ENCODE peak calls at places on chromosomes 5 and 9, in seven cellular contexts. V, L, D, E, U, M and Z are unnamed samples.

GRCh38 chr5:127298623-127299022 is 8.0 kb downstream of the MEGF10 start:
- DNase-seq in M (no peak), V (no peak), L (no peak), E (no peak), D (no peak), U (no peak), Z (peak)

GRCh38 chr5:39469173-39469572 is 44.4 kb upstream of the DAB2 start:
- DNase-seq in V (no peak), M (no peak), D (no peak), L (no peak), E (no peak), U (no peak), Z (no peak)

GRCh38 chr9:110089681-110090370 is 118.1 kb downstream of the C9orf152 start:
- DNase-seq in L (no peak), U (no peak), E (no peak), V (no peak), D (no peak), M (no peak), Z (no peak)

GRCh38 chr9:4306066-4306787 is 6.4 kb upstream of the GLIS3 start:
- DNase-seq in V (no peak), L (no peak), U (no peak), M (no peak), E (no peak), D (no peak), Z (peak)

GRCh38 chr5:178249191-178249989 is 16.8 kb upstream of the PHYKPL start:
- DNase-seq in M (no peak), L (no peak), V (no peak), D (no peak), E (no peak), U (no peak), Z (no peak)

GRCh38 chr9:126411225-126411947 is 84.8 kb downstream of the MVB12B start:
- DNase-seq in M (no peak), D (no peak), U (no peak), V (no peak), E (no peak), L (no peak), Z (no peak)

GRCh38 chr9:136284951-136285350 is 18.9 kb downstream of the CCDC187 start:
- DNase-seq in V (no peak), L (no peak), E (no peak), U (no peak), M (no peak), D (no peak), Z (no peak)

GRCh38 chr5:159061834-159062530 is 37.7 kb downstream of the EBF1 start:
- DNase-seq in U (no peak), V (no peak), L (no peak), M (no peak), E (no peak), D (no peak), Z (no peak)

GRCh38 chr5:120604898-120605297 is 140.8 kb downstream of the PRR16 start:
- DNase-seq in U (no peak), V (peak), D (no peak), M (no peak), E (peak), L (no peak), Z (no peak)

GRCh38 chr9:98795970-98796363 is 388 bp downstream of the ANKS6 start:
- DNase-seq in U (peak), V (no peak), E (no peak), D (no peak), M (peak), L (no peak), Z (no peak)

GRCh38 chr5:90142531-90142930 is 267.0 kb downstream of the CETN3 start:
- DNase-seq in D (no peak), L (no peak), V (no peak), E (no peak), U (no peak), M (no peak), Z (no peak)

GRCh38 chr9:95000821-95001220 is 274.3 kb downstream of the AOPEP start:
- DNase-seq in E (no peak), M (no peak), V (no peak), D (no peak), L (no peak), U (no peak), Z (no peak)
- TF ChIP-seq POLR2A in E (no peak), M (no peak), V (no peak), D (no peak), L (no peak), U (no peak), Z (no peak)

DNA sequence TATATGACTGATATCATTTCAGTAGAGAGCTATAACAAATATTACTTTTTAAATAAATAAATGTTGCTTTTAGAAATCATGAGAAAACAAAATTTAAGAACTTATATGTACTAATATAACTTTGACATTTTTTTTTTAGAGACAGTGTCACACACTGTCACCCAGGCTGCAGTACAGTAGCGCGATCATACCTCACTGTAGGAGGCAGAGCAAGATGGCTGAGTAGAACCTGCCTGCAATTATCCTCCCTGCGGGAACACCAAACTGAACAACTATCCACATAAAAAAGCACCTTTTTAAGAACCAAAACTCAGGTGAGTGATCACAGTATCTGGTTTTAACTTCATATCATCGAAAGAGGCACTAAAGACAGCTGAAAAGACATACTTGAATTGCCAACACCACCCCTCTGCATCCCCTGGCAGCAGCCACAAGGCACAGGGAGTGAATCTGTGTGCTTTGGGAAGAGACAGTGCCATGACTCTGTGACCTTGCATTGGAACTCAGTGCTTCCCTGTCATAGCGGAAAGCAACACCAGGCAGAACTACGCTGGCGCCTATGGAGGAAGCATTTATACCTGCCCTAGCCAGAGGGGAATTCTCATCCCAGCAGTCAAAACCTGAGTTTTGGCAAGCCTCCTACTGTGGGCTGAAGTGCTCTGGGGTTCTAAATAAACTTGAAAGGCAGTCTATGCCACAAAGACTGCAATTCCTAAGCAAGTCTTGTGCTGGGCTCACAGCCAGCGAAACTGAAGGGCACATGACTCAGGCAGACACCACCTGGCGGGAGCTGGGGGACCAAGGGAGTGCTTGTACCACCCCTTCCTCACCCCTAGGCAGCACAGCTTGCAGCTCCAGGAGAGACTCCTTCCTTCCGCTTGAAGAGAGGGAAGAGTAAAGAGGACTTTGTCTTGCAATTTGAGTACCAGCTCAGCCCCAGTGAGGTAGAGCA is 142.7 kb downstream of the FBXL17 start:
- DNase-seq in E (peak), M (no peak), D (no peak), U (no peak), V (no peak), L (no peak), Z (no peak)
- TF ChIP-seq CTCF in E (no peak), M (no peak), D (no peak), U (no peak), V (no peak), L (no peak), Z (no peak)

DNA sequence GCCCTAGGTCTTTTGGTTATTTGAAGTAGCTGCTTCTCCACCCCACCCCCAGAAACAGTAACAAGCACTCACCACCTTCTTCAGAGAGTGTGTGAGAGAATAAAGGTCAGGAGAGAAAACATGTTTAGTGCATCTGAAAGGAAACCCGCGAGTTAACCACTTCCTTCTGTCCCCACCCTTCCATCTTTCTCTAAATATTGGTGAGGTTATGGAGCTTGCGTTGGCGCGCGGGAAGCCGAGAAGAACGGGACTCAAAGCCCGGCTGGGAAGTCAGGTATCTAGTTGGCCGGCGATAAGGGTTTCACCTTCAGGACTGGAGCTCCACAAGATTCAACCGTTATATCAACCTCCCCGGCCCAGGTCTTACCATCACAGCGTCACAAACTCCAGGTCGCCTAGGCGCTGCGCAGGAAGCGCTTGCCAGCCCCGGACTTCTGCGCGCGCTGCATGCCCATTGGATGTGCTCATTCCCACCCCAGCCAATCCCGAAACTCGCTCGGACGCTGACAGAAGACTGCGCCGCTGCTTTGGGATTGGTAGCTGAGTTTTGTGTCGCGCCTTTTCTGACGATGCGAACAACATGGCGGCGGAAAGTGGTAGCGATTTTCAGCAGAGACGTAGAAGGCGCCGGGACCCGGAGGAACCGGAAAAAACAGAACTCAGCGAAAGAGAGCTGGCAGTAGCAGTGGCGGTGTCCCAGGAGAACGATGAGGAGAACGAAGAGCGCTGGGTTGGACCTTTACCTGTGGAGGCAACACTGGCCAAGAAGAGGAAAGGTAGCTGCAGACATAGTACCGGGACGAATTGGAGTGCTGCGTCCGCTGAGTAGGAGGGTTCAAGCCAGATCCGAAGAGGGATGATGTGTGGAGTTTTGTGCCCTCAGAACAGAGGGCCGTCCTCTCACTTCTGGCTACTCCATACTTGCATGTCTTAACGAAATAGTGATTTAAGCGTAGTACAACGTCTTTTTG is at the start of the genes CENPK and PPWD1:
- DNase-seq in L (peak), M (peak), U (peak), E (peak), D (peak), V (peak), Z (peak)
- TF ChIP-seq POLR2A in L (no peak), M (no peak), U (no peak), E (peak), D (no peak), V (peak), Z (peak)

DNA sequence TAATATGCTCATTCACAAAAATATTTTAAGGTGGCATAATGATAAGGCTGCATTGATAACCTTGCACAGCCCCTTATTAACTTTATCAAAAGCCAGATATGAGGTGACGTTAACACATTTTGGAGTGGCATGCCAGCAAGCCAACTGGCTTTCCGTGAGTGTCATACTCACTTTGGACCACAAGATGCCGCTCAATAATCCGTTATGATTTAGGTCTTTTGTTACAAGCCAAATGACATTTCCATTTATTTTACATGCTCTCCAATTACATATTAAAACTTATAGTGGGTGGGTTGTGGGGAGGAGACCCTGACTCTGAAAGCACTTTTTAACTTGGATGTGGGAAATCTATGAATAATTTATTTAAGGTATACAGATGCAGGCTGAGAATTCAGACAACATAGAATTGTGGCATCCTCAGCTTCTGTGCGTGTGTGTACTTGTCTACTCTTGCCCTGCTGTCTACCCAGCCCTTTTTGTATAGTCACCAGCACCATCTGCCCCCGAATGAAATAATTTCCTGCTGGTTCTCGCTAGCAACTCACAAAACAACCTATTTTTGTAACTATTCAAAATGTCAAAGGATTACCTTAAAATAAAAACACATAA is 305.1 kb downstream of the PSAT1 start:
- DNase-seq in D (no peak), U (no peak), M (peak), E (peak), L (no peak), V (peak), Z (peak)
- TF ChIP-seq CTCF in D (peak), U (no peak), M (peak), E (peak), L (peak), V (peak), Z (peak)

DNA sequence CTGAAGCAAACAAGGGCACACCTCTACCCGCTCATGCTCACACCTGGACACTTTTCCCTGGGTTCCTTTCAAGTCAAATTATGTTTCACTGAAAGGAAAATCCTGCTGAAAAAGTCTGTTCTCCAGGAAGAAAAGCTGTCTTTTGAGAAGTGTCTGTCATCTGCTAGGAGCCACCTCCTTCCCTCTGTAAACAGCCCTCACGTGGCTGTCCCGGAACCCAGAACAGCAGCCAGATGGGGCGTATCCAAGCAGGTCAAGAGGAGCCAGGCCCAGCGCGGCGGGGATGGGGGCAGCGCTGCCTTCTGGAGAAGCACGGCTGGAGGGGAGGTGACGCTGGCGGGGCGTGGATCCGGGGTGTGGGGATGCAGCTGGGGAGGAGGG is at the start of gene PNPLA7:
- DNase-seq in U (peak), L (peak), M (peak), V (peak), E (peak), D (peak), Z (peak)
- TF ChIP-seq POLR2A in U (no peak), L (no peak), M (no peak), V (no peak), E (no peak), D (no peak), Z (no peak)

GRCh38 chr9:112130347-112130746 is 44.8 kb downstream of the SUSD1 start:
- DNase-seq in V (no peak), U (no peak), M (no peak), L (no peak), D (no peak), E (no peak), Z (no peak)
- TF ChIP-seq CTCF in V (no peak), U (no peak), M (no peak), L (no peak), D (no peak), E (no peak), Z (no peak)